ENCODE peak calls at places on chromosomes 11 and 22, in six cellular contexts. E is HCT116, P is GM12878, S is K562, F is H1, X is HepG2. V is an unnamed sample.

GRCh38 chr11:100637706-100638105 is 49.4 kb upstream of the ARHGAP42 start:
- DNase-seq in E (no peak), P (no peak), S (no peak), F (no peak), X (no peak), V (no peak)

GRCh38 chr11:2653930-2654739 is 45.7 kb downstream of the KCNQ1OT1 start:
- DNase-seq in E (no peak), P (no peak), S (no peak), F (no peak), X (no peak), V (no peak)

GRCh38 chr11:29161216-29161615 is 855.6 kb downstream of the KCNA4 start:
- DNase-seq in E (no peak), P (no peak), S (no peak), F (no peak), X (no peak), V (peak)

GRCh38 chr22:35601743-35602633 is 15.1 kb downstream of the MB start:
- DNase-seq in E (no peak), P (no peak), S (no peak), F (no peak), X (no peak), V (peak)

GRCh38 chr22:19432092-19432844 is at the start of gene MRPL40:
- DNase-seq in E (peak), P (peak), S (peak), F (peak), X (peak), V (peak)

GRCh38 chr11:104956528-104956927 is 11.8 kb downstream of the CASP4 start:
- DNase-seq in E (no peak), P (no peak), S (no peak), F (no peak), X (peak), V (no peak)

GRCh38 chr11:103842795-103843194 is 193.6 kb upstream of the DDI1 start:
- DNase-seq in E (no peak), P (no peak), S (no peak), F (no peak), X (no peak), V (peak)

GRCh38 chr11:44943696-44944095 is 7.0 kb downstream of the TP53I11 start:
- DNase-seq in E (no peak), P (no peak), S (no peak), F (no peak), X (no peak), V (no peak)

GRCh38 chr22:46752286-46752685 is 10.2 kb upstream of the TBC1D22A start:
- DNase-seq in E (no peak), P (no peak), S (no peak), F (no peak), X (no peak), V (no peak)

GRCh38 chr11:97610000-97610399 is 1220.2 kb downstream of the JRKL start:
- DNase-seq in E (no peak), P (no peak), S (no peak), F (no peak), X (no peak), V (no peak)

GRCh38 chr11:17533782-17534415 is 10.3 kb downstream of the USH1C start:
- DNase-seq in E (no peak), P (no peak), S (no peak), F (no peak), X (no peak), V (no peak)

GRCh38 chr11:134395002-134395401 is 17.0 kb downstream of the B3GAT1 start:
- DNase-seq in E (no peak), P (no peak), S (no peak), F (no peak), X (no peak), V (no peak)

GRCh38 chr11:44382118-44382517 is 72.2 kb upstream of the ALX4 start:
- DNase-seq in E (no peak), P (no peak), S (no peak), F (no peak), X (no peak), V (no peak)

GRCh38 chr11:68043349-68044144 is 4.7 kb downstream of the TCIRG1 start:
- DNase-seq in E (no peak), P (no peak), S (peak), F (no peak), X (no peak), V (peak)

GRCh38 chr11:8267831-8268529 is 4.3 kb upstream of the LMO1 start:
- DNase-seq in E (no peak), P (no peak), S (no peak), F (peak), X (no peak), V (no peak)

GRCh38 chr22:46577361-46578249 is 40.2 kb upstream of the CELSR1 start:
- DNase-seq in E (no peak), P (no peak), S (peak), F (no peak), X (no peak), V (no peak)

GRCh38 chr11:9332655-9333054 is 18.3 kb upstream of the TMEM41B start:
- DNase-seq in E (no peak), P (no peak), S (no peak), F (no peak), X (no peak), V (no peak)

GRCh38 chr22:36853407-36854099 is 7.3 kb upstream of the NCF4 start:
- DNase-seq in E (peak), P (no peak), S (peak), F (peak), X (peak), V (peak)

GRCh38 chr22:44142421-44143116 is 38.2 kb upstream of the PARVG start:
- DNase-seq in E (no peak), P (no peak), S (no peak), F (no peak), X (no peak), V (no peak)

GRCh38 chr11:106482920-106483761 is 405.7 kb downstream of the AASDHPPT start:
- DNase-seq in E (no peak), P (no peak), S (no peak), F (no peak), X (peak), V (peak)

GRCh38 chr11:22263613-22264012 is 70.7 kb downstream of the ANO5 start:
- DNase-seq in E (no peak), P (no peak), S (no peak), F (no peak), X (no peak), V (no peak)

GRCh38 chr11:117020873-117021564 is 77.2 kb downstream of the SIK3 start:
- DNase-seq in E (no peak), P (no peak), S (no peak), F (no peak), X (peak), V (no peak)

GRCh38 chr11:69467646-69468045 is 13.8 kb upstream of the LINC01488 start:
- DNase-seq in E (no peak), P (no peak), S (peak), F (no peak), X (peak), V (no peak)

GRCh38 chr22:28506207-28506606 is 173.4 kb downstream of the TTC28 start:
- DNase-seq in E (no peak), P (no peak), S (no peak), F (no peak), X (no peak), V (no peak)

GRCh38 chr11:95625164-95626017 is 164.2 kb downstream of the FAM76B start:
- DNase-seq in E (no peak), P (no peak), S (no peak), F (no peak), X (no peak), V (no peak)

GRCh38 chr11:128488471-128488870 is 98.9 kb downstream of the ETS1 start:
- DNase-seq in E (no peak), P (no peak), S (no peak), F (no peak), X (no peak), V (peak)

GRCh38 chr11:124915541-124916369 is 3.3 kb upstream of the HEPN1 start:
- DNase-seq in E (no peak), P (no peak), S (no peak), F (no peak), X (no peak), V (peak)

GRCh38 chr11:117670443-117670842 is 126.6 kb downstream of the DSCAML1 start:
- DNase-seq in E (no peak), P (no peak), S (no peak), F (no peak), X (no peak), V (no peak)

GRCh38 chr22:45688606-45689080 is 17.0 kb downstream of the ATXN10 start:
- DNase-seq in E (peak), P (no peak), S (no peak), F (no peak), X (no peak), V (peak)

GRCh38 chr11:47607380-47607779 is 13.2 kb upstream of the C1QTNF4 start:
- DNase-seq in E (no peak), P (no peak), S (no peak), F (no peak), X (no peak), V (peak)

GRCh38 chr22:50209893-50210292 is 9.1 kb downstream of the SELENOO start:
- DNase-seq in E (no peak), P (no peak), S (peak), F (peak), X (peak), V (peak)

GRCh38 chr11:76653674-76654309 is 16.8 kb downstream of the LRRC32 start:
- DNase-seq in E (no peak), P (no peak), S (no peak), F (no peak), X (no peak), V (peak)

GRCh38 chr11:59142530-59143507 is at the start of gene FAM111A:
- DNase-seq in E (peak), P (peak), S (peak), F (peak), X (peak), V (peak)

GRCh38 chr11:73980001-73980960 is 2.4 kb downstream of the UCP2 start:
- DNase-seq in E (no peak), P (peak), S (peak), F (no peak), X (peak), V (peak)

GRCh38 chr11:47950396-47950795 is 30.0 kb upstream of the PTPRJ start:
- DNase-seq in E (no peak), P (peak), S (no peak), F (no peak), X (no peak), V (no peak)

GRCh38 chr11:122367809-122368231 is 251.8 kb upstream of the BLID start:
- DNase-seq in E (no peak), P (no peak), S (no peak), F (no peak), X (peak), V (peak)

DNA sequence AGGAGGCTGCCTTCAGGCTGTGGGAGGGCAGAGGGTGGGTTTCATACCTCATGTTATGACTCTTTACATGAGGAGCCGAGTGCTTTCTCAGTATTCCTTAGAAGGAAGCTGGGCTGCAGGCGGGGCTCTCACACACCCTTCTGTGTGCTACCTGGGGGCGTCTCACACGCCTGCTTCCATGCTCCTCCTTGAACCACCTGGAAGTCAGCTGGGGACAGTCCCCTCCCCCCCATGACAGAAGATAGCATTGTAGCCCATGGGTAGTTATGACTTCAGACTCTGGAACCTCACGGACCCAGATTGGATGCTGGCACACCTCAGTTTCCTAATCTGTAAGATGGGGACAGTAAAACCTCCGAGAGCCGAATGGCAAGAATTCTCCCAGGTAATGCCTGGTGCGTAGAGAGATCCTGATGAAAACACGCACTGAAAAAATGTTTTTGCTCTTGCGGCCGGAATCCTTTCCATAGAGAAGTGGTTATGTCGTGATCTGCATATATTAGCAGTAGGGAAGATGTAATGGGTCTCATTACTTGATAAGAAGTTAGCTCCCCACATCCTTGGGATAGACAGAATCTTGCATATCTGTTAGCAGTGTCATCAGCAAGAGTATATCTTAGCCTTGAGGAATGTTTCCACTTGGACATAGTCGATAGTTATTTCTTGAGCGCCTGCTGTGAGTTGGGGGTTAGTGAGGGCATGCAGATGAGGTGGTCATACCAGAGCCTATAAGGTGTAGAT is 4.8 kb downstream of the DAGLA start:
- DNase-seq in E (no peak), P (no peak), S (no peak), F (no peak), X (no peak), V (peak)
- TF ChIP-seq CEBPB in E (no peak), P (no peak), S (no peak), F (no peak), X (no peak), V (no peak)

GRCh38 chr22:42841444-42841843 is 15.6 kb downstream of the ARFGAP3 start:
- DNase-seq in E (no peak), P (no peak), S (no peak), F (no peak), X (no peak), V (peak)
- H3K9ac ChIP-seq in E (no peak), P (no peak), S (no peak), F (no peak), X (no peak), V (no peak)

DNA sequence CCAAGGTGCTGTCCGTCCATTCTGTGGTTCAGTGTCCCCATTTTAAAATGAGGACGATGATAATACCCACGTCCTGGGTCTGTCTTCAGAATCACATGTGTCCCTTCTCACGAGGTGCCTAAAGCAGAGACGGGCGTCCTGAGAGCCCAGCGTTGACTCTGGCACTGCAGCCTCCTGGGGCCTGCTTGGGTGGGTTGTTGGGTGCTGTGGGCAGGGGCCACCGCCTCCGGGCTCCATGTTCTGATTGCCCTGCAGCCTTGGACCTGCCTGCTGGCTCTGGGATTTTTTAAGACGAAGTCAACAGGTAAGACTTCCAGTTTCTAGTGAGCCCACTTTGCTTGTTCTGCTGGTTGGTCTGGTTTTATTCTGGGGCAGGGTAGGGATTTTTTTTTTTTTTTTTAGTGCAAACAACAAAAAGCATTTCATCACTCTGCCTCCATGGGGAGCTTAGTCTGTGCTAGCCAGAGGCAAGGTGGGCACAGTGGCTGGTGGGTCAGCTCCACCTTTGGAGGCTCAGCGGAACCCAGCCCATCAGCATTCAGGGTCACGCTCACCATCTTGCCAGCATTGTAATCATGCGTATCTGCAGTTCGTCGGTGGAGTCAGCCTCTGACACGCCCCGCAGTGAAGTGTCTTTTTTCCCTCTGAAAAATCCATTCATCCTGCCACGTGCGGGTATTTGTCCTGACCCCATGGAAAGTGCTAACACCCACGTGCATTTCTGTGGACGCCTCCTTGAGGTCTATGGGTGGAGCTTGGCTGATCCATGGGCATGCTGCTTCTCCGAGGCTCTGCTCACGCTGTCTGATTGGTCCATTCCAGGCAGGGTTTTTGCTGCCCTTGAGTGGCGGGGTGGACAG is 28.3 kb downstream of the NADSYN1 start:
- DNase-seq in E (no peak), P (no peak), S (no peak), F (no peak), X (no peak), V (no peak)
- TF ChIP-seq CEBPB in E (no peak), P (no peak), S (no peak), F (no peak), X (no peak), V (no peak)

GRCh38 chr22:18058770-18059169 is 19.0 kb upstream of the PEX26 start:
- DNase-seq in E (no peak), P (no peak), S (no peak), F (no peak), X (no peak), V (no peak)

GRCh38 chr22:18056802-18057474 is 20.9 kb upstream of the PEX26 start:
- DNase-seq in E (no peak), P (peak), S (no peak), F (no peak), X (no peak), V (no peak)

GRCh38 chr22:18057568-18058209 is 20.1 kb upstream of the PEX26 start:
- DNase-seq in E (peak), P (peak), S (peak), F (no peak), X (peak), V (peak)

GRCh38 chr22:18056161-18056666 is 21.6 kb upstream of the PEX26 start:
- DNase-seq in E (no peak), P (no peak), S (peak), F (no peak), X (peak), V (peak)

GRCh38 chr22:18055619-18056160 is 22.1 kb upstream of the PEX26 start:
- DNase-seq in E (no peak), P (no peak), S (no peak), F (no peak), X (no peak), V (no peak)
- H3K9ac ChIP-seq in E (no peak), P (no peak), S (no peak), F (no peak), X (peak), V (no peak)

GRCh38 chr22:29994027-29994715 is 86.1 kb upstream of the HORMAD2 start:
- DNase-seq in E (no peak), P (no peak), S (no peak), F (no peak), X (peak), V (peak)
- TF ChIP-seq CEBPB in E (peak), P (no peak), S (peak), F (no peak), X (peak), V (peak)

GRCh38 chr22:24198682-24199052 is 17.4 kb downstream of the SUSD2 start:
- DNase-seq in E (no peak), P (no peak), S (no peak), F (no peak), X (no peak), V (no peak)

GRCh38 chr22:24205438-24206189 is 24.3 kb downstream of the SUSD2 start:
- DNase-seq in E (no peak), P (no peak), S (no peak), F (no peak), X (no peak), V (no peak)

GRCh38 chr22:24201681-24202590 is 20.6 kb downstream of the SUSD2 start:
- DNase-seq in E (peak), P (no peak), S (no peak), F (no peak), X (peak), V (peak)

GRCh38 chr22:24200616-24201212 is 19.4 kb downstream of the SUSD2 start:
- DNase-seq in E (peak), P (no peak), S (no peak), F (no peak), X (peak), V (peak)
- H3K9ac ChIP-seq in E (peak), P (no peak), S (no peak), F (no peak), X (no peak), V (no peak)

V was measured in IMR-90.